ENCODE peak calls at places on chromosomes 12 and 14, in four cellular contexts. V, J, R and B are unnamed samples.
A peak's percentile ranks its signal among the peaks of the same experiment; 100 is the strongest.

GRCh38 chr14:89493406-89493805 is 76.4 kb upstream of the FOXN3 start:
- DNase-seq in V (no peak), J (no peak), R (no peak), B (no peak)

GRCh38 chr12:85076688-85077430 is 40.7 kb downstream of the LRRIQ1 start:
- DNase-seq in V (peak; percentile 92), J (no peak), R (no peak), B (peak; percentile 84)

GRCh38 chr12:114580306-114580705 is 103.7 kb downstream of the TBX3 start:
- DNase-seq in V (no peak), J (no peak), R (no peak), B (no peak)

GRCh38 chr14:72253503-72253902 is 321.3 kb downstream of the RGS6 start:
- DNase-seq in V (no peak), J (no peak), R (no peak), B (peak; percentile 30)

GRCh38 chr12:116659771-116660481 is 77.9 kb downstream of the SPRING1 start:
- DNase-seq in V (peak; percentile 49), J (no peak), R (no peak), B (no peak)

GRCh38 chr12:65614259-65614658 is 210.0 kb upstream of the HMGA2 start:
- DNase-seq in V (no peak), J (no peak), R (no peak), B (no peak)

GRCh38 chr12:76028649-76029277 is 2.8 kb downstream of the PHLDA1 start:
- DNase-seq in V (no peak), J (no peak), R (no peak), B (no peak)

GRCh38 chr12:65567820-65568219 is 256.5 kb upstream of the HMGA2 start:
- DNase-seq in V (no peak), J (no peak), R (no peak), B (no peak)

GRCh38 chr12:88854260-88854659 is 274.0 kb upstream of the KITLG start:
- DNase-seq in V (peak; percentile 85), J (no peak), R (no peak), B (peak; percentile 39)

GRCh38 chr14:60965402-60965801 is 15.5 kb downstream of the TRMT5 start:
- DNase-seq in V (peak; percentile 92), J (no peak), R (no peak), B (no peak)

GRCh38 chr12:24937553-24938244 is 11.2 kb downstream of the BCAT1 start:
- DNase-seq in V (peak; percentile 51), J (no peak), R (no peak), B (peak; percentile 54)

GRCh38 chr14:101362529-101363260 is 198.6 kb upstream of the DIO3 start:
- DNase-seq in V (no peak), J (no peak), R (no peak), B (no peak)

GRCh38 chr14:101365329-101366158 is 195.8 kb upstream of the DIO3 start:
- DNase-seq in V (no peak), J (no peak), R (no peak), B (peak; percentile 44)

GRCh38 chr14:101363261-101363555 is 198.1 kb upstream of the DIO3 start:
- DNase-seq in V (no peak), J (no peak), R (no peak), B (no peak)

GRCh38 chr14:101364503-101365328 is 196.6 kb upstream of the DIO3 start:
- DNase-seq in V (no peak), J (no peak), R (no peak), B (no peak)

GRCh38 chr14:101363880-101364391 is 197.4 kb upstream of the DIO3 start:
- DNase-seq in V (no peak), J (no peak), R (no peak), B (no peak)
- H2BK15ac ChIP-seq in V (no peak overlapping the region), J (no peak overlapping the region), R (no peak overlapping the region), B (no peak overlapping the region)

DNA sequence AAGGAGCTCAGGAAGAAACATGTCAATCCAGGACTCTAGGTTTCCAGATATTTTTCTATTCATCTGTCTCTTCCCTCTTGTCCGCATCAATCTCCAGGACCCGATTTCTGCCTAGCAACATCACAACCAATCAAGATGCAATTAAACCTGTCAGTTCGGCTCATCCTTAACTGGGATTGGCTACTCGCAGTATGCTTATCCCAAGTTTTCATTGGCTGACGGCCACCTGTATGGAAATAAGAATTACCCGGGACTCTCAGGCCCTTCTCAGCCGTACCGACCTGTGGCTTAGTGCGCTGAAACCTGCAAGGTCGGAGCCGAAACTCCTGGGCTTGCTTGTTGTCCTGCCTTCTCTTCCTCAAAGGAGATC is 20.4 kb upstream of the ATP5MC2 start:
- DNase-seq in V (peak; percentile 85), J (peak; percentile 95), R (peak; percentile 64), B (peak; percentile 98)
- H3K9ac ChIP-seq in V (no peak overlapping the region), J (peak overlapping the region; percentile 36), R (no peak overlapping the region), B (peak overlapping the region; percentile 51)

GRCh38 chr14:88321692-88322504 is 1.2 kb downstream of the KCNK10 start:
- DNase-seq in V (no peak), J (peak; percentile 35), R (peak; percentile 47), B (peak; percentile 12)

GRCh38 chr14:88323520-88324199 is 591 bp upstream of the KCNK10 start:
- DNase-seq in V (peak; percentile 1), J (peak; percentile 64), R (peak; percentile 74), B (peak; percentile 52)

GRCh38 chr14:88323086-88323519 is at the start of gene KCNK10:
- DNase-seq in V (no peak), J (peak; percentile 36), R (peak; percentile 54), B (no peak)

GRCh38 chr14:88325883-88326282 is 2.8 kb upstream of the KCNK10 start:
- DNase-seq in V (no peak), J (no peak), R (no peak), B (no peak)

GRCh38 chr14:88322505-88323085 is 474 bp downstream of the KCNK10 start:
- DNase-seq in V (no peak), J (no peak), R (peak; percentile 45), B (no peak)
- H2BK15ac ChIP-seq in V (no peak overlapping the region), J (no peak overlapping the region), R (peak overlapping the region; percentile 72), B (no peak overlapping the region)

DNA sequence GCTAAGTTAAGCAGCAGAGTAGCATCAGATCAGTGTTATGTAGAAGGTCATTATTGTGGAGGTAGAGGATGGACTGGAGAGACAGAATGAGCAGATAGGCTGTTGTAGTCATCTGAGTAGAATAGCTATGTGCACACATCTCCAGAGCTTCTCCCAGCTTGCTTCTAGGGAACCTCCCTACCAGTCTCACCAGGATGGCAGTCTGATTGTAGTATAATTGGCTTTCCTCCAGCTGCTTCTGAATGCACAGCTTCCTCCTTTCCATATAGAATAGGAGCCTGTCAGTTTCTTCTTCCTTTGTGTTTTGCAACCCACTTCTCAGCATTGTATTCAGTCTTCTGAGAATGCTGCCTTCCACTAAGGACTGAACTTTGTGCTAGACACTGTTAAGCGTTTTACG is 2.1 kb upstream of the CSAD start:
- DNase-seq in V (no peak), J (no peak), R (no peak), B (no peak)
- H3K9ac ChIP-seq in V (peak overlapping the region; percentile 57), J (no peak overlapping the region), R (no peak overlapping the region), B (peak overlapping the region; percentile 8)

DNA sequence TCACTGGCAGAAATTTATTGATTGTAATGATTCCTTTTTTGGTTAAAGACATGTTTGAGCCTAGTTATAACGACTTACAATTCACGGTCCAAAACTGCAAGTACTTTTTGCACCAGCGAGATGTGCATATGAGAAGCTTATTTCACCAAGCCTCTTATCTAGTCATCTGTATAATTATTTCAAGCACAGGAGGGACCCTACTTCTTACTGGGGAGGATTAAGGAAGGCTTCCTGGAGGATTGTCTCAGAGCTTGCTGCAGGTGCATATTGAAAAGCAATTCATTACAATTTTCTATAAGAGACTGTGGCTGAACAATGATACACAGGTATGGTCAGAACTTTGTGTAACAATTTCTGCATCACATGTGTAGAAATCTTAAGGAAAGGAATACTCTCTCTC is 152.9 kb downstream of the CAND1 start:
- DNase-seq in V (no peak), J (no peak), R (no peak), B (no peak)
- H2BK15ac ChIP-seq in V (no peak overlapping the region), J (no peak overlapping the region), R (no peak overlapping the region), B (no peak overlapping the region)

GRCh38 chr12:12715459-12716150 is 1.6 kb upstream of the CDKN1B start:
- DNase-seq in V (no peak), J (no peak), R (no peak), B (no peak)

GRCh38 chr12:12714276-12715001 is 2.7 kb upstream of the CDKN1B start:
- DNase-seq in V (peak; percentile 45), J (peak; percentile 59), R (no peak), B (peak; percentile 47)

GRCh38 chr12:12716151-12716844 is 870 bp upstream of the CDKN1B start:
- DNase-seq in V (peak; percentile 31), J (no peak), R (no peak), B (peak; percentile 25)

GRCh38 chr12:12715128-12715458 is 2.1 kb upstream of the CDKN1B start:
- DNase-seq in V (no peak), J (no peak), R (no peak), B (no peak)

GRCh38 chr12:12713932-12714275 is 3.3 kb upstream of the CDKN1B start:
- DNase-seq in V (no peak), J (no peak), R (no peak), B (no peak)
- H3K9ac ChIP-seq in V (peak overlapping the region; percentile 22), J (no peak overlapping the region), R (no peak overlapping the region), B (no peak overlapping the region)

GRCh38 chr14:26860111-26860510 is 262.3 kb upstream of the NOVA1 start:
- DNase-seq in V (no peak), J (no peak), R (no peak), B (no peak)

GRCh38 chr14:26863736-26864135 is 265.9 kb upstream of the NOVA1 start:
- DNase-seq in V (no peak), J (no peak), R (no peak), B (no peak)

GRCh38 chr14:26855051-26855753 is 257.4 kb upstream of the NOVA1 start:
- DNase-seq in V (no peak), J (no peak), R (no peak), B (no peak)

GRCh38 chr14:26856832-26857508 is 259.1 kb upstream of the NOVA1 start:
- DNase-seq in V (no peak), J (no peak), R (no peak), B (no peak)

GRCh38 chr14:26859483-26859882 is 261.6 kb upstream of the NOVA1 start:
- DNase-seq in V (no peak), J (no peak), R (no peak), B (no peak)
- H2BK15ac ChIP-seq in V (no peak overlapping the region), J (no peak overlapping the region), R (no peak overlapping the region), B (no peak overlapping the region)

GRCh38 chr14:37584211-37585100 is 10.6 kb downstream of the FOXA1 start:
- DNase-seq in V (no peak), J (peak; percentile 45), R (peak; percentile 67), B (no peak)
- H3K9ac ChIP-seq in V (no peak overlapping the region), J (no peak overlapping the region), R (no peak overlapping the region), B (no peak overlapping the region)

GRCh38 chr14:69916396-69916795 is 37.2 kb downstream of the SMOC1 start:
- DNase-seq in V (no peak), J (no peak), R (no peak), B (no peak)
- H2BK15ac ChIP-seq in V (no peak overlapping the region), J (no peak overlapping the region), R (no peak overlapping the region), B (no peak overlapping the region)

DNA sequence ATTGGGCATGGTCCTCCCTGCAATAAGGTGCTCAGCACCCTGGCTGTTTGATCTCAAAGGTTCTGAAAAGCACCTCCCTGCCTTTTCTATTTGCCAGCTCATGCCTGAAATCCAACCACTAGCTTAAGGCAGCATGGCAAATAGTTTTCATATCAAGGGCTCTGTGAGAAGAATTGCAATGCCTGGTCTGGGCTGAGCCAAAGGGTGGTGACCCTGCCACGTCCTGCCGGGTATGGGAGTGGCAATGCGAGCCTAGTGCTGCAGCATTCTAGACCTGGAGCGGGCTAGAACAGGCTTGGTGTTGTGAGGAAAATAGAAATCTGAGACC is 2.3 kb upstream of the SCNN1A start:
- DNase-seq in V (no peak), J (peak; percentile 32), R (no peak), B (no peak)
- H3K9ac ChIP-seq in V (no peak overlapping the region), J (no peak overlapping the region), R (no peak overlapping the region), B (peak overlapping the region; percentile 16)